ENCODE peak calls at places on chromosomes 12 and 14, in four cellular contexts. Q is activated naive CD4-positive, alpha-beta T cell; L is stromal cell of bone marrow; V is GOT3. B is an unnamed sample.

GRCh38 chr14:73665130-73665529 is 20.3 kb downstream of the DNAL1 start:
- DNase-seq in Q (no peak), L (no peak), V (no peak), B (no peak)

GRCh38 chr14:22314183-22314820 is 274.7 kb downstream of the DAD1 start:
- DNase-seq in Q (no peak), L (no peak), V (no peak), B (no peak)

GRCh38 chr14:39246618-39247017 is 12.9 kb downstream of the MIA2 start:
- DNase-seq in Q (no peak), L (peak; percentile 53), V (no peak), B (no peak)

GRCh38 chr12:54591001-54591591 is 2.6 kb upstream of the PPP1R1A start:
- DNase-seq in Q (no peak), L (peak; percentile 29), V (no peak), B (no peak)

GRCh38 chr14:34462132-34462893 is at the start of gene SPTSSA:
- DNase-seq in Q (peak; percentile 66), L (peak; percentile 87), V (peak; percentile 34), B (peak; percentile 62)

GRCh38 chr12:56374726-56375597 is 12.3 kb upstream of the APOF start:
- DNase-seq in Q (no peak), L (no peak), V (no peak), B (no peak)

GRCh38 chr12:103470664-103471063 is 25.1 kb downstream of the C12orf42 start:
- DNase-seq in Q (no peak), L (no peak), V (no peak), B (no peak)

GRCh38 chr12:102539651-102540553 is 59.5 kb upstream of the IGF1 start:
- DNase-seq in Q (no peak), L (peak; percentile 47), V (no peak), B (no peak)

GRCh38 chr12:108112815-108113556 is 16.1 kb upstream of the WSCD2 start:
- DNase-seq in Q (no peak), L (no peak), V (no peak), B (no peak)

GRCh38 chr14:63011609-63012008 is 33.6 kb downstream of the KCNH5 start:
- DNase-seq in Q (no peak), L (no peak), V (no peak), B (no peak)

GRCh38 chr12:103742349-103742784 is 98.7 kb downstream of the NT5DC3 start:
- DNase-seq in Q (no peak), L (no peak), V (no peak), B (no peak)

GRCh38 chr12:64304571-64304970 is 82.5 kb upstream of the KICS2 start:
- DNase-seq in Q (no peak), L (no peak), V (no peak), B (no peak)

GRCh38 chr14:22280497-22281321 is 308.3 kb downstream of the DAD1 start:
- DNase-seq in Q (no peak), L (no peak), V (no peak), B (no peak)

GRCh38 chr12:42135264-42135814 is 9.3 kb downstream of the GXYLT1 start:
- DNase-seq in Q (no peak), L (peak; percentile 71), V (no peak), B (no peak)

GRCh38 chr14:77376380-77376770 is 519 bp downstream of the TMED8 start:
- DNase-seq in Q (peak; percentile 14), L (no peak), V (no peak), B (no peak)

GRCh38 chr12:49260165-49260564 is 4.7 kb upstream of the TUBA1C start:
- DNase-seq in Q (no peak), L (peak; percentile 85), V (no peak), B (no peak)

GRCh38 chr14:24958271-24958670 is 91.7 kb downstream of the STXBP6 start:
- DNase-seq in Q (no peak), L (peak; percentile 42), V (no peak), B (no peak)

GRCh38 chr14:76782885-76783566 is 21.8 kb downstream of the VASH1 start:
- DNase-seq in Q (no peak), L (no peak), V (no peak), B (no peak)

GRCh38 chr12:68613209-68613904 is 2.7 kb downstream of the RAP1B start:
- DNase-seq in Q (no peak), L (no peak), V (no peak), B (no peak)

GRCh38 chr12:70648191-70648590 is 11.0 kb upstream of the PTPRB start:
- DNase-seq in Q (no peak), L (no peak), V (no peak), B (no peak)

GRCh38 chr12:19307451-19307850 is 131.8 kb upstream of the AEBP2 start:
- DNase-seq in Q (no peak), L (no peak), V (no peak), B (no peak)

GRCh38 chr12:65335021-65335714 is 56.7 kb downstream of the MSRB3 start:
- DNase-seq in Q (no peak), L (peak; percentile 40), V (no peak), B (no peak)

GRCh38 chr14:85010186-85010585 is 519.8 kb upstream of the FLRT2 start:
- DNase-seq in Q (no peak), L (no peak), V (no peak), B (no peak)

GRCh38 chr14:47300801-47301200 is 374.6 kb downstream of the MDGA2 start:
- DNase-seq in Q (no peak), L (no peak), V (no peak), B (no peak)

GRCh38 chr14:72686101-72686500 is 207.8 kb downstream of the DPF3 start:
- DNase-seq in Q (no peak), L (no peak), V (no peak), B (no peak)

GRCh38 chr14:24053548-24054323 is 1.9 kb downstream of the CARMIL3 start:
- DNase-seq in Q (no peak), L (no peak), V (no peak), B (no peak)

GRCh38 chr12:62519043-62519442 is 52.4 kb downstream of the MON2 start:
- DNase-seq in Q (no peak), L (no peak), V (no peak), B (no peak)

GRCh38 chr12:75658826-75659823 is 147.7 kb upstream of the KRR1 start:
- DNase-seq in Q (no peak), L (peak; percentile 67), V (no peak), B (no peak)

GRCh38 chr14:73761621-73762355 is 47.6 kb upstream of the PNMA1 start:
- DNase-seq in Q (no peak), L (no peak), V (no peak), B (no peak)

GRCh38 chr14:76644875-76645518 is 116.3 kb upstream of the VASH1 start:
- DNase-seq in Q (no peak), L (peak; percentile 4), V (no peak), B (no peak)

GRCh38 chr12:130454296-130454695 is 116.6 kb downstream of the PIWIL1 start:
- DNase-seq in Q (no peak), L (no peak), V (no peak), B (no peak)

GRCh38 chr12:15627995-15628945 is 160.9 kb downstream of the EPS8 start:
- DNase-seq in Q (no peak), L (peak; percentile 41), V (no peak), B (no peak)

GRCh38 chr12:100427078-100427477 is 46.6 kb upstream of the NR1H4 start:
- DNase-seq in Q (no peak), L (peak; percentile 54), V (no peak), B (no peak)

GRCh38 chr12:9742665-9743064 is 9.8 kb upstream of the CLECL1 start:
- DNase-seq in Q (no peak), L (no peak), V (no peak), B (no peak)

B was measured in thoracic aorta.